ENCODE peak calls at places on chromosome 7, in six cellular contexts. N is activated naive CD4-positive, alpha-beta T cell; K is sigmoid colon; T is glomerular endothelial cell; E is heart left ventricle; Q is stimulated activated CD8-positive, alpha-beta memory T cell treated with anti-CD3 and anti-CD28 coated beads, Interleukin-4, amount 100 ng/mL, for 24 hours. W is an unnamed sample.

GRCh38 chr7:56062382-56062781 is 1.7 kb upstream of the SUMF2 start:
- DNase-seq in N (no peak), K (no peak), T (no peak), E (no peak), Q (no peak), W (no peak)

GRCh38 chr7:137975223-137975622 is 26.7 kb downstream of the CREB3L2 start:
- DNase-seq in N (no peak), K (peak), T (no peak), E (peak), Q (no peak), W (no peak)

GRCh38 chr7:140867467-140868314 is 57.0 kb downstream of the BRAF start:
- DNase-seq in N (no peak), K (no peak), T (no peak), E (no peak), Q (no peak), W (no peak)

GRCh38 chr7:51102828-51103227 is 213.8 kb downstream of the COBL start:
- DNase-seq in N (no peak), K (no peak), T (no peak), E (no peak), Q (no peak), W (no peak)

GRCh38 chr7:34087892-34088891 is 182.9 kb downstream of the BMPER start:
- DNase-seq in N (no peak), K (no peak), T (no peak), E (no peak), Q (no peak), W (no peak)

GRCh38 chr7:115183431-115184057 is 261.6 kb downstream of the MDFIC start:
- DNase-seq in N (no peak), K (no peak), T (no peak), E (no peak), Q (no peak), W (no peak)

GRCh38 chr7:99953649-99954048 is 22.2 kb downstream of the AZGP1 start:
- DNase-seq in N (no peak), K (no peak), T (no peak), E (no peak), Q (no peak), W (no peak)

GRCh38 chr7:114087674-114088539 is 169.1 kb upstream of the PPP1R3A start:
- DNase-seq in N (no peak), K (peak), T (no peak), E (no peak), Q (no peak), W (no peak)